ENCODE peak calls at places on chromosomes 4 and X, in ten cellular contexts. One of them, this sample, is unnamed.

GRCh38 chr4:142350886-142351285 is 495.2 kb downstream of the INPP4B start:
- DNase-seq in stimulated activated CD4-positive, alpha-beta T cell treated with anti-CD3 and anti-CD28 coated beads, Interleukin-4, amount 100 ng/mL, for 24 hours: no peak
- DNase-seq in cortex of kidney: no peak
- DNase-seq in GM13976: no peak
- DNase-seq in endothelial cell: no peak
- DNase-seq in neural crest cell: no peak
- DNase-seq in ELF-1: no peak
- DNase-seq in skeletal muscle cell: peak
- DNase-seq in T-cell: no peak
- DNase-seq in nephron progenitor cell: no peak
- DNase-seq in this sample: no peak

GRCh38 chr4:100022792-100023222 is 72.7 kb upstream of the H2AZ1 start:
- DNase-seq in ELF-1: peak
- DNase-seq in stimulated activated CD4-positive, alpha-beta T cell treated with anti-CD3 and anti-CD28 coated beads, Interleukin-4, amount 100 ng/mL, for 24 hours: no peak
- DNase-seq in T-cell: no peak
- DNase-seq in GM13976: no peak
- DNase-seq in nephron progenitor cell: no peak
- DNase-seq in skeletal muscle cell: no peak
- DNase-seq in neural crest cell: no peak
- DNase-seq in endothelial cell: no peak
- DNase-seq in cortex of kidney: no peak
- DNase-seq in this sample: peak

GRCh38 chr4:1409806-1410425 is 3.7 kb upstream of the NKX1-1 start:
- DNase-seq in endothelial cell: no peak
- DNase-seq in neural crest cell: no peak
- DNase-seq in T-cell: no peak
- DNase-seq in skeletal muscle cell: no peak
- DNase-seq in ELF-1: no peak
- DNase-seq in nephron progenitor cell: no peak
- DNase-seq in cortex of kidney: no peak
- DNase-seq in stimulated activated CD4-positive, alpha-beta T cell treated with anti-CD3 and anti-CD28 coated beads, Interleukin-4, amount 100 ng/mL, for 24 hours: no peak
- DNase-seq in GM13976: peak
- DNase-seq in this sample: no peak

GRCh38 chr4:161658658-161659057 is 505.1 kb downstream of the FSTL5 start:
- DNase-seq in cortex of kidney: no peak
- DNase-seq in GM13976: no peak
- DNase-seq in ELF-1: no peak
- DNase-seq in neural crest cell: no peak
- DNase-seq in skeletal muscle cell: no peak
- DNase-seq in nephron progenitor cell: no peak
- DNase-seq in T-cell: no peak
- DNase-seq in endothelial cell: no peak
- DNase-seq in stimulated activated CD4-positive, alpha-beta T cell treated with anti-CD3 and anti-CD28 coated beads, Interleukin-4, amount 100 ng/mL, for 24 hours: no peak
- DNase-seq in this sample: no peak

GRCh38 chr4:104641427-104641826 is 146.7 kb upstream of the CXXC4 start:
- DNase-seq in stimulated activated CD4-positive, alpha-beta T cell treated with anti-CD3 and anti-CD28 coated beads, Interleukin-4, amount 100 ng/mL, for 24 hours: no peak
- DNase-seq in cortex of kidney: no peak
- DNase-seq in nephron progenitor cell: peak
- DNase-seq in ELF-1: no peak
- DNase-seq in neural crest cell: no peak
- DNase-seq in skeletal muscle cell: no peak
- DNase-seq in endothelial cell: no peak
- DNase-seq in T-cell: no peak
- DNase-seq in GM13976: no peak
- DNase-seq in this sample: no peak

GRCh38 chr4:48275247-48275646 is 5.6 kb upstream of the TEC start:
- DNase-seq in stimulated activated CD4-positive, alpha-beta T cell treated with anti-CD3 and anti-CD28 coated beads, Interleukin-4, amount 100 ng/mL, for 24 hours: no peak
- DNase-seq in cortex of kidney: no peak
- DNase-seq in endothelial cell: peak
- DNase-seq in skeletal muscle cell: no peak
- DNase-seq in ELF-1: no peak
- DNase-seq in GM13976: peak
- DNase-seq in T-cell: no peak
- DNase-seq in nephron progenitor cell: no peak
- DNase-seq in neural crest cell: no peak
- DNase-seq in this sample: peak

GRCh38 chr4:24321637-24322036 is 262.7 kb downstream of the DHX15 start:
- DNase-seq in stimulated activated CD4-positive, alpha-beta T cell treated with anti-CD3 and anti-CD28 coated beads, Interleukin-4, amount 100 ng/mL, for 24 hours: no peak
- DNase-seq in ELF-1: peak
- DNase-seq in cortex of kidney: no peak
- DNase-seq in T-cell: no peak
- DNase-seq in endothelial cell: no peak
- DNase-seq in nephron progenitor cell: no peak
- DNase-seq in GM13976: no peak
- DNase-seq in neural crest cell: no peak
- DNase-seq in skeletal muscle cell: no peak
- DNase-seq in this sample: no peak

GRCh38 chr4:53186714-53187358 is 179.0 kb downstream of the SCFD2 start:
- DNase-seq in T-cell: no peak
- DNase-seq in nephron progenitor cell: no peak
- DNase-seq in endothelial cell: no peak
- DNase-seq in ELF-1: no peak
- DNase-seq in cortex of kidney: no peak
- DNase-seq in GM13976: no peak
- DNase-seq in stimulated activated CD4-positive, alpha-beta T cell treated with anti-CD3 and anti-CD28 coated beads, Interleukin-4, amount 100 ng/mL, for 24 hours: no peak
- DNase-seq in neural crest cell: no peak
- DNase-seq in skeletal muscle cell: no peak
- DNase-seq in this sample: no peak

GRCh38 chrX:136954930-136955329 is 74.4 kb upstream of the RBMX start:
- DNase-seq in skeletal muscle cell: no peak
- DNase-seq in T-cell: no peak
- DNase-seq in ELF-1: no peak
- DNase-seq in stimulated activated CD4-positive, alpha-beta T cell treated with anti-CD3 and anti-CD28 coated beads, Interleukin-4, amount 100 ng/mL, for 24 hours: no peak
- DNase-seq in nephron progenitor cell: no peak
- DNase-seq in cortex of kidney: no peak
- DNase-seq in neural crest cell: no peak
- DNase-seq in GM13976: peak
- DNase-seq in endothelial cell: no peak
- DNase-seq in this sample: peak

GRCh38 chr4:103092245-103092644 is 7.4 kb downstream of the BDH2 start:
- DNase-seq in T-cell: no peak
- DNase-seq in nephron progenitor cell: no peak
- DNase-seq in skeletal muscle cell: no peak
- DNase-seq in cortex of kidney: no peak
- DNase-seq in neural crest cell: no peak
- DNase-seq in stimulated activated CD4-positive, alpha-beta T cell treated with anti-CD3 and anti-CD28 coated beads, Interleukin-4, amount 100 ng/mL, for 24 hours: no peak
- DNase-seq in GM13976: no peak
- DNase-seq in ELF-1: no peak
- DNase-seq in endothelial cell: no peak
- DNase-seq in this sample: no peak

GRCh38 chr4:4782969-4783368 is 76.5 kb upstream of the MSX1 start:
- DNase-seq in skeletal muscle cell: peak
- DNase-seq in nephron progenitor cell: no peak
- DNase-seq in stimulated activated CD4-positive, alpha-beta T cell treated with anti-CD3 and anti-CD28 coated beads, Interleukin-4, amount 100 ng/mL, for 24 hours: no peak
- DNase-seq in cortex of kidney: no peak
- DNase-seq in ELF-1: no peak
- DNase-seq in neural crest cell: no peak
- DNase-seq in T-cell: no peak
- DNase-seq in GM13976: no peak
- DNase-seq in endothelial cell: no peak
- DNase-seq in this sample: peak

GRCh38 chr4:121953860-121954259 is 2.0 kb upstream of the TRPC3 start:
- DNase-seq in skeletal muscle cell: no peak
- DNase-seq in neural crest cell: no peak
- DNase-seq in GM13976: no peak
- DNase-seq in ELF-1: no peak
- DNase-seq in stimulated activated CD4-positive, alpha-beta T cell treated with anti-CD3 and anti-CD28 coated beads, Interleukin-4, amount 100 ng/mL, for 24 hours: no peak
- DNase-seq in cortex of kidney: no peak
- DNase-seq in endothelial cell: no peak
- DNase-seq in nephron progenitor cell: no peak
- DNase-seq in T-cell: no peak
- DNase-seq in this sample: no peak

GRCh38 chr4:27048350-27049100 is 187.9 kb downstream of the STIM2 start:
- DNase-seq in stimulated activated CD4-positive, alpha-beta T cell treated with anti-CD3 and anti-CD28 coated beads, Interleukin-4, amount 100 ng/mL, for 24 hours: no peak
- DNase-seq in ELF-1: peak
- DNase-seq in endothelial cell: no peak
- DNase-seq in T-cell: no peak
- DNase-seq in nephron progenitor cell: no peak
- DNase-seq in cortex of kidney: no peak
- DNase-seq in neural crest cell: no peak
- DNase-seq in GM13976: peak
- DNase-seq in skeletal muscle cell: no peak
- DNase-seq in this sample: peak

GRCh38 chrX:150693782-150694574 is 782 bp downstream of the MTMR1 start:
- DNase-seq in nephron progenitor cell: peak
- DNase-seq in cortex of kidney: no peak
- DNase-seq in skeletal muscle cell: no peak
- DNase-seq in T-cell: peak
- DNase-seq in stimulated activated CD4-positive, alpha-beta T cell treated with anti-CD3 and anti-CD28 coated beads, Interleukin-4, amount 100 ng/mL, for 24 hours: peak
- DNase-seq in neural crest cell: no peak
- DNase-seq in GM13976: peak
- DNase-seq in ELF-1: peak
- DNase-seq in endothelial cell: peak
- DNase-seq in this sample: peak

GRCh38 chr4:38574559-38575333 is 89.3 kb upstream of the KLF3 start:
- DNase-seq in ELF-1: no peak
- DNase-seq in cortex of kidney: no peak
- DNase-seq in T-cell: no peak
- DNase-seq in skeletal muscle cell: peak
- DNase-seq in endothelial cell: no peak
- DNase-seq in GM13976: no peak
- DNase-seq in nephron progenitor cell: no peak
- DNase-seq in neural crest cell: no peak
- DNase-seq in stimulated activated CD4-positive, alpha-beta T cell treated with anti-CD3 and anti-CD28 coated beads, Interleukin-4, amount 100 ng/mL, for 24 hours: no peak
- DNase-seq in this sample: no peak

GRCh38 chr4:189941005-189941450 is 356 bp downstream of the FRG1 start:
- DNase-seq in T-cell: no peak
- DNase-seq in cortex of kidney: no peak
- DNase-seq in stimulated activated CD4-positive, alpha-beta T cell treated with anti-CD3 and anti-CD28 coated beads, Interleukin-4, amount 100 ng/mL, for 24 hours: no peak
- DNase-seq in skeletal muscle cell: no peak
- DNase-seq in endothelial cell: peak
- DNase-seq in GM13976: no peak
- DNase-seq in nephron progenitor cell: no peak
- DNase-seq in ELF-1: no peak
- DNase-seq in neural crest cell: no peak
- DNase-seq in this sample: no peak

GRCh38 chr4:83631066-83631465 is 95.2 kb downstream of the GPAT3 start:
- DNase-seq in nephron progenitor cell: no peak
- DNase-seq in stimulated activated CD4-positive, alpha-beta T cell treated with anti-CD3 and anti-CD28 coated beads, Interleukin-4, amount 100 ng/mL, for 24 hours: no peak
- DNase-seq in T-cell: no peak
- DNase-seq in GM13976: no peak
- DNase-seq in skeletal muscle cell: no peak
- DNase-seq in cortex of kidney: no peak
- DNase-seq in ELF-1: no peak
- DNase-seq in neural crest cell: no peak
- DNase-seq in endothelial cell: no peak
- DNase-seq in this sample: no peak

GRCh38 chr4:3134201-3134600 is 59.7 kb downstream of the HTT start:
- DNase-seq in ELF-1: no peak
- DNase-seq in skeletal muscle cell: no peak
- DNase-seq in endothelial cell: no peak
- DNase-seq in stimulated activated CD4-positive, alpha-beta T cell treated with anti-CD3 and anti-CD28 coated beads, Interleukin-4, amount 100 ng/mL, for 24 hours: no peak
- DNase-seq in T-cell: no peak
- DNase-seq in nephron progenitor cell: no peak
- DNase-seq in neural crest cell: no peak
- DNase-seq in cortex of kidney: no peak
- DNase-seq in GM13976: no peak
- DNase-seq in this sample: no peak

GRCh38 chr4:43251760-43252317 is 359.3 kb downstream of the GRXCR1 start:
- DNase-seq in cortex of kidney: no peak
- DNase-seq in GM13976: no peak
- DNase-seq in stimulated activated CD4-positive, alpha-beta T cell treated with anti-CD3 and anti-CD28 coated beads, Interleukin-4, amount 100 ng/mL, for 24 hours: no peak
- DNase-seq in T-cell: no peak
- DNase-seq in nephron progenitor cell: no peak
- DNase-seq in endothelial cell: no peak
- DNase-seq in ELF-1: no peak
- DNase-seq in neural crest cell: no peak
- DNase-seq in skeletal muscle cell: peak
- DNase-seq in this sample: no peak

GRCh38 chr4:113236916-113237315 is 187.5 kb downstream of the ANK2 start:
- DNase-seq in neural crest cell: no peak
- DNase-seq in skeletal muscle cell: no peak
- DNase-seq in cortex of kidney: no peak
- DNase-seq in nephron progenitor cell: no peak
- DNase-seq in endothelial cell: no peak
- DNase-seq in GM13976: no peak
- DNase-seq in T-cell: no peak
- DNase-seq in ELF-1: no peak
- DNase-seq in stimulated activated CD4-positive, alpha-beta T cell treated with anti-CD3 and anti-CD28 coated beads, Interleukin-4, amount 100 ng/mL, for 24 hours: no peak
- DNase-seq in this sample: no peak

GRCh38 chrX:27679281-27679680 is 89.1 kb downstream of the DCAF8L2 start:
- DNase-seq in T-cell: no peak
- DNase-seq in GM13976: no peak
- DNase-seq in nephron progenitor cell: no peak
- DNase-seq in ELF-1: no peak
- DNase-seq in neural crest cell: no peak
- DNase-seq in skeletal muscle cell: peak
- DNase-seq in stimulated activated CD4-positive, alpha-beta T cell treated with anti-CD3 and anti-CD28 coated beads, Interleukin-4, amount 100 ng/mL, for 24 hours: no peak
- DNase-seq in endothelial cell: no peak
- DNase-seq in cortex of kidney: no peak
- DNase-seq in this sample: no peak

GRCh38 chr4:144720491-144720890 is 74.5 kb downstream of the HHIP start:
- DNase-seq in cortex of kidney: no peak
- DNase-seq in neural crest cell: no peak
- DNase-seq in stimulated activated CD4-positive, alpha-beta T cell treated with anti-CD3 and anti-CD28 coated beads, Interleukin-4, amount 100 ng/mL, for 24 hours: no peak
- DNase-seq in ELF-1: no peak
- DNase-seq in GM13976: no peak
- DNase-seq in endothelial cell: no peak
- DNase-seq in T-cell: no peak
- DNase-seq in nephron progenitor cell: no peak
- DNase-seq in skeletal muscle cell: no peak
- DNase-seq in this sample: no peak

GRCh38 chr4:96352051-96352517 is 512.2 kb downstream of the PDHA2 start:
- DNase-seq in skeletal muscle cell: no peak
- DNase-seq in stimulated activated CD4-positive, alpha-beta T cell treated with anti-CD3 and anti-CD28 coated beads, Interleukin-4, amount 100 ng/mL, for 24 hours: no peak
- DNase-seq in ELF-1: peak
- DNase-seq in T-cell: no peak
- DNase-seq in nephron progenitor cell: peak
- DNase-seq in cortex of kidney: no peak
- DNase-seq in neural crest cell: peak
- DNase-seq in endothelial cell: peak
- DNase-seq in GM13976: no peak
- DNase-seq in this sample: peak

GRCh38 chrX:86171366-86171765 is 23.1 kb downstream of the DACH2 start:
- DNase-seq in ELF-1: peak
- DNase-seq in T-cell: no peak
- DNase-seq in neural crest cell: no peak
- DNase-seq in endothelial cell: peak
- DNase-seq in skeletal muscle cell: no peak
- DNase-seq in cortex of kidney: no peak
- DNase-seq in stimulated activated CD4-positive, alpha-beta T cell treated with anti-CD3 and anti-CD28 coated beads, Interleukin-4, amount 100 ng/mL, for 24 hours: no peak
- DNase-seq in nephron progenitor cell: peak
- DNase-seq in GM13976: no peak
- DNase-seq in this sample: peak

GRCh38 chr4:103915224-103915869 is 195.6 kb upstream of the TACR3 start:
- DNase-seq in T-cell: no peak
- DNase-seq in skeletal muscle cell: no peak
- DNase-seq in stimulated activated CD4-positive, alpha-beta T cell treated with anti-CD3 and anti-CD28 coated beads, Interleukin-4, amount 100 ng/mL, for 24 hours: no peak
- DNase-seq in cortex of kidney: no peak
- DNase-seq in nephron progenitor cell: no peak
- DNase-seq in GM13976: peak
- DNase-seq in endothelial cell: no peak
- DNase-seq in ELF-1: no peak
- DNase-seq in neural crest cell: no peak
- DNase-seq in this sample: peak

GRCh38 chr4:38009949-38010348 is 49.8 kb downstream of the PTTG2 start:
- DNase-seq in skeletal muscle cell: no peak
- DNase-seq in endothelial cell: no peak
- DNase-seq in ELF-1: no peak
- DNase-seq in T-cell: no peak
- DNase-seq in nephron progenitor cell: no peak
- DNase-seq in stimulated activated CD4-positive, alpha-beta T cell treated with anti-CD3 and anti-CD28 coated beads, Interleukin-4, amount 100 ng/mL, for 24 hours: no peak
- DNase-seq in cortex of kidney: no peak
- DNase-seq in GM13976: no peak
- DNase-seq in neural crest cell: no peak
- DNase-seq in this sample: no peak

GRCh38 chr4:2068566-2068965 is 9.4 kb downstream of the NAT8L start:
- DNase-seq in neural crest cell: no peak
- DNase-seq in cortex of kidney: no peak
- DNase-seq in GM13976: no peak
- DNase-seq in ELF-1: no peak
- DNase-seq in T-cell: no peak
- DNase-seq in stimulated activated CD4-positive, alpha-beta T cell treated with anti-CD3 and anti-CD28 coated beads, Interleukin-4, amount 100 ng/mL, for 24 hours: no peak
- DNase-seq in nephron progenitor cell: no peak
- DNase-seq in skeletal muscle cell: no peak
- DNase-seq in endothelial cell: no peak
- DNase-seq in this sample: no peak

GRCh38 chr4:73816814-73817213 is 19.7 kb upstream of the CXCL6 start:
- DNase-seq in cortex of kidney: no peak
- DNase-seq in nephron progenitor cell: no peak
- DNase-seq in endothelial cell: no peak
- DNase-seq in skeletal muscle cell: peak
- DNase-seq in T-cell: no peak
- DNase-seq in GM13976: no peak
- DNase-seq in neural crest cell: no peak
- DNase-seq in stimulated activated CD4-positive, alpha-beta T cell treated with anti-CD3 and anti-CD28 coated beads, Interleukin-4, amount 100 ng/mL, for 24 hours: no peak
- DNase-seq in ELF-1: no peak
- DNase-seq in this sample: peak